ENCODE peak calls at places on chromosomes 12 and 14, in nine cellular contexts. One of them, this sample, is unnamed. For H3K4me1, the result is how much of the 10 kb centered on the place peaks cover.

GRCh38 chr12:6646276-6647082 is 753 bp downstream of the ACRBP start:
- DNase-seq in GM23338: peak
- DNase-seq in vagina: no peak
- DNase-seq in HCT116: no peak
- DNase-seq in breast epithelium: no peak
- DNase-seq in stomach: no peak
- DNase-seq in Panc1: no peak
- DNase-seq in prostate gland: no peak
- DNase-seq in transverse colon: no peak
- DNase-seq in this sample: no peak

GRCh38 chr12:2297658-2298057 is 244.9 kb downstream of the CACNA1C start:
- DNase-seq in vagina: no peak
- DNase-seq in Panc1: no peak
- DNase-seq in breast epithelium: no peak
- DNase-seq in prostate gland: no peak
- DNase-seq in HCT116: no peak
- DNase-seq in GM23338: no peak
- DNase-seq in stomach: no peak
- DNase-seq in transverse colon: no peak
- DNase-seq in this sample: no peak

GRCh38 chr14:93331375-93332031 is 1.3 kb downstream of the BTBD7 start:
- DNase-seq in Panc1: no peak
- DNase-seq in vagina: no peak
- DNase-seq in HCT116: no peak
- DNase-seq in breast epithelium: no peak
- DNase-seq in stomach: no peak
- DNase-seq in prostate gland: no peak
- DNase-seq in GM23338: no peak
- DNase-seq in transverse colon: peak
- DNase-seq in this sample: peak

GRCh38 chr12:5258498-5258897 is 173.4 kb upstream of the NTF3 start:
- DNase-seq in GM23338: no peak
- DNase-seq in HCT116: no peak
- DNase-seq in transverse colon: no peak
- DNase-seq in vagina: no peak
- DNase-seq in prostate gland: peak
- DNase-seq in breast epithelium: no peak
- DNase-seq in stomach: no peak
- DNase-seq in Panc1: no peak
- DNase-seq in this sample: no peak

GRCh38 chr14:22505751-22506710 is 83.0 kb downstream of the DAD1 start:
- DNase-seq in vagina: no peak
- DNase-seq in stomach: no peak
- DNase-seq in transverse colon: no peak
- DNase-seq in Panc1: no peak
- DNase-seq in breast epithelium: no peak
- DNase-seq in GM23338: no peak
- DNase-seq in HCT116: no peak
- DNase-seq in prostate gland: no peak
- DNase-seq in this sample: no peak

GRCh38 chr12:52903855-52904508 is 894 bp downstream of the KRT8 start:
- DNase-seq in stomach: peak
- DNase-seq in vagina: no peak
- DNase-seq in breast epithelium: peak
- DNase-seq in HCT116: no peak
- DNase-seq in Panc1: no peak
- DNase-seq in transverse colon: no peak
- DNase-seq in GM23338: peak
- DNase-seq in prostate gland: peak
- DNase-seq in this sample: peak

GRCh38 chr12:52266514-52266913 is 7.9 kb upstream of the KRT86 start:
- DNase-seq in transverse colon: no peak
- DNase-seq in vagina: no peak
- DNase-seq in breast epithelium: no peak
- DNase-seq in HCT116: no peak
- DNase-seq in stomach: no peak
- DNase-seq in prostate gland: no peak
- DNase-seq in Panc1: no peak
- DNase-seq in GM23338: no peak
- DNase-seq in this sample: no peak

GRCh38 chr14:23181946-23182345 is 1.5 kb downstream of the SLC7A8 start:
- DNase-seq in Panc1: no peak
- DNase-seq in HCT116: no peak
- DNase-seq in GM23338: peak
- DNase-seq in stomach: no peak
- DNase-seq in transverse colon: no peak
- DNase-seq in prostate gland: no peak
- DNase-seq in vagina: no peak
- DNase-seq in breast epithelium: no peak
- DNase-seq in this sample: no peak

GRCh38 chr12:53235742-53236442 is 3.9 kb upstream of the RARG start:
- DNase-seq in HCT116: no peak
- DNase-seq in vagina: no peak
- DNase-seq in prostate gland: no peak
- DNase-seq in GM23338: peak
- DNase-seq in stomach: no peak
- DNase-seq in transverse colon: no peak
- DNase-seq in breast epithelium: no peak
- DNase-seq in Panc1: no peak
- DNase-seq in this sample: no peak

GRCh38 chr12:32159925-32160324 is 53.3 kb downstream of the BICD1 start:
- DNase-seq in GM23338: no peak
- DNase-seq in stomach: no peak
- DNase-seq in vagina: no peak
- DNase-seq in prostate gland: no peak
- DNase-seq in Panc1: no peak
- DNase-seq in transverse colon: no peak
- DNase-seq in breast epithelium: no peak
- DNase-seq in HCT116: no peak
- DNase-seq in this sample: no peak

GRCh38 chr12:124842073-124842749 is 21.5 kb downstream of the SCARB1 start:
- DNase-seq in GM23338: no peak
- DNase-seq in breast epithelium: no peak
- DNase-seq in stomach: no peak
- DNase-seq in Panc1: no peak
- DNase-seq in transverse colon: peak
- DNase-seq in vagina: no peak
- DNase-seq in HCT116: no peak
- DNase-seq in prostate gland: no peak
- DNase-seq in this sample: no peak

GRCh38 chr14:55500219-55500701 is 59.8 kb upstream of the TBPL2 start:
- DNase-seq in prostate gland: no peak
- DNase-seq in vagina: no peak
- DNase-seq in breast epithelium: no peak
- DNase-seq in HCT116: no peak
- DNase-seq in transverse colon: peak
- DNase-seq in stomach: no peak
- DNase-seq in GM23338: peak
- DNase-seq in Panc1: no peak
- DNase-seq in this sample: no peak

GRCh38 chr14:101559624-101560533 is 1.4 kb upstream of the DIO3 start:
- DNase-seq in prostate gland: no peak
- DNase-seq in Panc1: no peak
- DNase-seq in stomach: no peak
- DNase-seq in transverse colon: peak
- DNase-seq in vagina: no peak
- DNase-seq in HCT116: no peak
- DNase-seq in GM23338: peak
- DNase-seq in breast epithelium: no peak
- DNase-seq in this sample: peak

GRCh38 chr14:26597136-26598080 is at the start of gene NOVA1:
- DNase-seq in GM23338: peak
- DNase-seq in transverse colon: peak
- DNase-seq in stomach: no peak
- DNase-seq in HCT116: no peak
- DNase-seq in breast epithelium: no peak
- DNase-seq in prostate gland: no peak
- DNase-seq in Panc1: no peak
- DNase-seq in vagina: no peak
- DNase-seq in this sample: peak

GRCh38 chr12:114682101-114682919 is 1.7 kb downstream of the TBX3 start:
- DNase-seq in stomach: no peak
- DNase-seq in Panc1: no peak
- DNase-seq in HCT116: no peak
- DNase-seq in prostate gland: no peak
- DNase-seq in breast epithelium: no peak
- DNase-seq in vagina: no peak
- DNase-seq in transverse colon: no peak
- DNase-seq in GM23338: peak
- DNase-seq in this sample: no peak
- H3K4me1 ChIP-seq in stomach: under half
- H3K4me1 ChIP-seq in Panc1: under half
- H3K4me1 ChIP-seq in HCT116: under half
- H3K4me1 ChIP-seq in prostate gland: under half
- H3K4me1 ChIP-seq in breast epithelium: under half
- H3K4me1 ChIP-seq in vagina: under half
- H3K4me1 ChIP-seq in transverse colon: under half
- H3K4me1 ChIP-seq in GM23338: half or more
- H3K4me1 ChIP-seq in this sample: under half

GRCh38 chr12:29438752-29439408 is 57.9 kb upstream of the ERGIC2 start:
- DNase-seq in vagina: no peak
- DNase-seq in prostate gland: no peak
- DNase-seq in transverse colon: no peak
- DNase-seq in GM23338: no peak
- DNase-seq in breast epithelium: no peak
- DNase-seq in stomach: no peak
- DNase-seq in HCT116: no peak
- DNase-seq in Panc1: no peak
- DNase-seq in this sample: no peak

GRCh38 chr12:29437575-29437974 is 56.6 kb upstream of the ERGIC2 start:
- DNase-seq in stomach: no peak
- DNase-seq in Panc1: no peak
- DNase-seq in HCT116: no peak
- DNase-seq in GM23338: no peak
- DNase-seq in prostate gland: no peak
- DNase-seq in breast epithelium: no peak
- DNase-seq in transverse colon: no peak
- DNase-seq in vagina: no peak
- DNase-seq in this sample: no peak

DNA sequence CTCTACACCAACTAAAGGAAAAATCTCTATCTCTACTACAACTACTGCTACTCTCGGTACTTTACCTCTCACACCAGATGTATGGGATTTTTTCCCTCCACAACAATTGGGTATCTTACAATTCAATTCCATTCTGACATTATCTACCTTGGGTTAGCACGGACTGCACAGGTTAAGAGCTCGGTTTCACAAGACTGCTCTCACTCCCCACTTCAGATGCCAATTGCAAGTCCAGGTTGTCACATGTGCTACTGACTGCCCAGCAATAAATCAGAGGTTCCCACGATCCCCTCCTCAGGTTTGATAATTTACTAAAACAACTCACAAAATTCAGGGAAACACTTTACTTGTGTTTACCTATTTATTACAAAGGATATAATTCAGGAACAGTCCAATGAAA is 58.0 kb downstream of the OVCH1 start:
- DNase-seq in HCT116: no peak
- DNase-seq in prostate gland: no peak
- DNase-seq in breast epithelium: no peak
- DNase-seq in GM23338: no peak
- DNase-seq in Panc1: no peak
- DNase-seq in transverse colon: no peak
- DNase-seq in vagina: no peak
- DNase-seq in stomach: no peak
- DNase-seq in this sample: no peak
- H3K27ac ChIP-seq in HCT116: no peak
- H3K27ac ChIP-seq in prostate gland: no peak
- H3K27ac ChIP-seq in breast epithelium: no peak
- H3K27ac ChIP-seq in GM23338: no peak
- H3K27ac ChIP-seq in Panc1: no peak
- H3K27ac ChIP-seq in transverse colon: no peak
- H3K27ac ChIP-seq in vagina: no peak
- H3K27ac ChIP-seq in stomach: no peak
- H3K27ac ChIP-seq in this sample: no peak

DNA sequence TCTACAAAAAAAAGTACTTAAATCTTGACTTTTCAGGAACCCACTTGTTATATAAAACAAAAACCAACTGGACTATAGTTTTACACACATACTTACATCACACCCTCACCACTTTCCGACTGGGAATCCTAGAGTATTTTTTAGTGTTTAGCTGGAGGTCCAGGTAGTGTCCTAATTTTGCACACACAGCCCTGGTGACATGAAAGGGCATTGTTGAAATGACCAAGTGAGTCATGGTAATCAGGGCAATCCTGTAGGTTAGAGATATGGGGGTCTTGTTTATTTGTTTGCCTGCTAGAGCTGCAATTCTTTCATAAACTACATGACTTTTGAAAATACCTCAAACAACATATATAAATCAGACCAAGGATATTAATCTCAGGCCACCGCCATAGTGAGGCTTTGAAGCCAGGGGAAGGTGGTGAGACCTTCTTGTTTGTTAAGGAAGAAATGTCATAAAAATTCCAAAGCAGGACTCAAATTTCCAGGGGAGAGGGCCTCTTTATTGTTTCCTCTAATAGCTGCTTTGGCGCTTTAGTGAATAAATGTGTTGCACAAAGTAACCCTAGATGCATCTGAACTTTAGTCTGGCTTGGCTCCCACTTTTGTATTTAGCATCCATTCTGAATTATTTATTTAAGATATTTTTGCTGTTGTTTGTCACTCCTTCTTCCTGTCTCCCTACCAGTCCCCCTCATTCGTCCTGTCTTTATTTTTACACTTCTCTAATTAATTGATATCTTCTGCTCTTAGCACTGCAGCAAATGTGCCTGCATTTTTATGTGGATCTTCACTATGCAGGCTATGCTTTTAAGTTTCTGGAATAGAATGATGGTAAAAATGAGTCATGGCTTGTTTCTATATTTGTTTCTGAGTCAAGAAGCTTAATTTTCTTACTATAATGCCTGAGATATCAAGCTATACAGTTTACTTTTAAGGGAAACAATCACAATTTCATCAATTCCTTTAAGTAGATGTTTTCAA is 430.2 kb downstream of the RAD51B start:
- DNase-seq in breast epithelium: no peak
- DNase-seq in prostate gland: no peak
- DNase-seq in GM23338: no peak
- DNase-seq in stomach: no peak
- DNase-seq in vagina: no peak
- DNase-seq in transverse colon: no peak
- DNase-seq in HCT116: peak
- DNase-seq in Panc1: no peak
- DNase-seq in this sample: no peak
- TF ChIP-seq POLR2AphosphoS5 in breast epithelium: no peak
- TF ChIP-seq POLR2AphosphoS5 in prostate gland: peak
- TF ChIP-seq POLR2AphosphoS5 in GM23338: no peak
- TF ChIP-seq POLR2AphosphoS5 in stomach: no peak
- TF ChIP-seq POLR2AphosphoS5 in vagina: peak
- TF ChIP-seq POLR2AphosphoS5 in transverse colon: no peak
- TF ChIP-seq POLR2AphosphoS5 in HCT116: peak
- TF ChIP-seq POLR2AphosphoS5 in Panc1: no peak
- TF ChIP-seq POLR2AphosphoS5 in this sample: no peak

DNA sequence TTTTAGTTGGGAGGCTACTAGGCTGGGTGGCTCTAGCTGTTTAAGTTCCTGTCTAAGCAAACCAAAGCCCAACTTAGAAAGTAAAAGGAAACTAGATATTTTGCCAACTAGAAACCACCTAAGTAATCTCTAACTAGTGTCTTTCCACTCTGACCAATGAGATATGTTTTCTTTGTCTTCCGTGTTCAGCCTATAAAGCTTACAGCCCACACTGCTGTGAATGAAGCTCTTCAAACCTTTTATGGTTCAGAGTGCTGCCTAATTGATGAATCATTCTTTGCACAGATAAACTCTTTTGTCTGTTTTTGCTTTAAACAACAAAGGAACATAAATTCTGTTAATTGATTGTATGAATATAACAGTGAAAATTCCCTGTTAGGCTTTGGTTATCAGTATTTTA is 66.1 kb downstream of the FUT8 start:
- DNase-seq in GM23338: no peak
- DNase-seq in Panc1: no peak
- DNase-seq in stomach: no peak
- DNase-seq in HCT116: peak
- DNase-seq in breast epithelium: no peak
- DNase-seq in prostate gland: no peak
- DNase-seq in transverse colon: no peak
- DNase-seq in vagina: no peak
- DNase-seq in this sample: no peak
- H3K4me1 ChIP-seq in GM23338: under half
- H3K4me1 ChIP-seq in Panc1: under half
- H3K4me1 ChIP-seq in stomach: under half
- H3K4me1 ChIP-seq in HCT116: under half
- H3K4me1 ChIP-seq in breast epithelium: under half
- H3K4me1 ChIP-seq in prostate gland: under half
- H3K4me1 ChIP-seq in transverse colon: under half
- H3K4me1 ChIP-seq in vagina: under half
- H3K4me1 ChIP-seq in this sample: under half